ENCODE peak calls at places on chromosomes 7 and 10, in six cellular contexts. One of them, this sample, is unnamed.

GRCh38 chr7:134844200-134844599 is 64.8 kb downstream of the CALD1 start:
- DNase-seq in Peyer's patch: no peak
- DNase-seq in suprapubic skin: no peak
- DNase-seq in stomach: no peak
- DNase-seq in adrenal gland: no peak
- DNase-seq in testis: no peak
- DNase-seq in this sample: no peak

GRCh38 chr7:117041007-117041406 is 87.7 kb downstream of the ST7 start:
- DNase-seq in Peyer's patch: no peak
- DNase-seq in suprapubic skin: no peak
- DNase-seq in stomach: no peak
- DNase-seq in adrenal gland: no peak
- DNase-seq in testis: no peak
- DNase-seq in this sample: no peak

GRCh38 chr7:128713794-128714193 is 25.4 kb upstream of the CALU start:
- DNase-seq in Peyer's patch: no peak
- DNase-seq in suprapubic skin: no peak
- DNase-seq in stomach: no peak
- DNase-seq in adrenal gland: no peak
- DNase-seq in testis: no peak
- DNase-seq in this sample: no peak

GRCh38 chr7:97845622-97846203 is 26.5 kb downstream of the ASNS start:
- DNase-seq in Peyer's patch: no peak
- DNase-seq in suprapubic skin: no peak
- DNase-seq in stomach: no peak
- DNase-seq in adrenal gland: peak
- DNase-seq in testis: no peak
- DNase-seq in this sample: no peak

GRCh38 chr10:11403116-11403515 is 208.3 kb downstream of the USP6NL start:
- DNase-seq in Peyer's patch: peak
- DNase-seq in suprapubic skin: peak
- DNase-seq in stomach: no peak
- DNase-seq in adrenal gland: no peak
- DNase-seq in testis: no peak
- DNase-seq in this sample: no peak

GRCh38 chr7:147279516-147279915 is 1162.9 kb downstream of the CNTNAP2 start:
- DNase-seq in Peyer's patch: no peak
- DNase-seq in suprapubic skin: no peak
- DNase-seq in stomach: no peak
- DNase-seq in adrenal gland: no peak
- DNase-seq in testis: no peak
- DNase-seq in this sample: no peak

GRCh38 chr10:46248651-46249131 is 38.1 kb upstream of the ANTXRL start:
- DNase-seq in Peyer's patch: peak
- DNase-seq in suprapubic skin: peak
- DNase-seq in stomach: peak
- DNase-seq in adrenal gland: no peak
- DNase-seq in testis: peak
- DNase-seq in this sample: no peak

GRCh38 chr7:78792624-78793023 is 660.8 kb downstream of the MAGI2 start:
- DNase-seq in Peyer's patch: no peak
- DNase-seq in suprapubic skin: no peak
- DNase-seq in stomach: no peak
- DNase-seq in adrenal gland: no peak
- DNase-seq in testis: no peak
- DNase-seq in this sample: no peak

GRCh38 chr7:74454948-74455804 is 1.5 kb downstream of the GTF2IRD1 start:
- DNase-seq in Peyer's patch: no peak
- DNase-seq in suprapubic skin: no peak
- DNase-seq in stomach: peak
- DNase-seq in adrenal gland: peak
- DNase-seq in testis: peak
- DNase-seq in this sample: peak

GRCh38 chr7:131941291-131941690 is 384.9 kb upstream of the PODXL start:
- DNase-seq in Peyer's patch: no peak
- DNase-seq in suprapubic skin: no peak
- DNase-seq in stomach: no peak
- DNase-seq in adrenal gland: no peak
- DNase-seq in testis: no peak
- DNase-seq in this sample: no peak

GRCh38 chr10:27481486-27481885 is 22.6 kb upstream of the RAB18 start:
- DNase-seq in Peyer's patch: no peak
- DNase-seq in suprapubic skin: no peak
- DNase-seq in stomach: no peak
- DNase-seq in adrenal gland: no peak
- DNase-seq in testis: no peak
- DNase-seq in this sample: no peak

GRCh38 chr10:17237915-17238444 is 9.9 kb downstream of the VIM start:
- DNase-seq in Peyer's patch: no peak
- DNase-seq in suprapubic skin: no peak
- DNase-seq in stomach: no peak
- DNase-seq in adrenal gland: no peak
- DNase-seq in testis: no peak
- DNase-seq in this sample: no peak

GRCh38 chr10:16009736-16010259 is 149.5 kb upstream of the MINDY3 start:
- DNase-seq in Peyer's patch: no peak
- DNase-seq in suprapubic skin: no peak
- DNase-seq in stomach: no peak
- DNase-seq in adrenal gland: no peak
- DNase-seq in testis: no peak
- DNase-seq in this sample: no peak

GRCh38 chr7:151046603-151047573 is 1.4 kb upstream of the ASIC3 start:
- DNase-seq in Peyer's patch: no peak
- DNase-seq in suprapubic skin: no peak
- DNase-seq in stomach: no peak
- DNase-seq in adrenal gland: no peak
- DNase-seq in testis: no peak
- DNase-seq in this sample: no peak

GRCh38 chr10:69321865-69322264 is 43.6 kb downstream of the HK1 start:
- DNase-seq in Peyer's patch: no peak
- DNase-seq in suprapubic skin: no peak
- DNase-seq in stomach: no peak
- DNase-seq in adrenal gland: no peak
- DNase-seq in testis: no peak
- DNase-seq in this sample: no peak

GRCh38 chr10:59779656-59780521 is 26.6 kb upstream of the MRLN start:
- DNase-seq in Peyer's patch: no peak
- DNase-seq in suprapubic skin: no peak
- DNase-seq in stomach: no peak
- DNase-seq in adrenal gland: no peak
- DNase-seq in testis: no peak
- DNase-seq in this sample: peak

GRCh38 chr10:89645742-89646172 is 715 bp upstream of the PANK1 start:
- DNase-seq in Peyer's patch: no peak
- DNase-seq in suprapubic skin: no peak
- DNase-seq in stomach: no peak
- DNase-seq in adrenal gland: no peak
- DNase-seq in testis: peak
- DNase-seq in this sample: peak

GRCh38 chr7:122013070-122013469 is 131.0 kb downstream of the AASS start:
- DNase-seq in Peyer's patch: no peak
- DNase-seq in suprapubic skin: no peak
- DNase-seq in stomach: no peak
- DNase-seq in adrenal gland: no peak
- DNase-seq in testis: no peak
- DNase-seq in this sample: no peak

GRCh38 chr7:22137466-22137865 is 191.8 kb upstream of the CDCA7L start:
- DNase-seq in Peyer's patch: no peak
- DNase-seq in suprapubic skin: no peak
- DNase-seq in stomach: no peak
- DNase-seq in adrenal gland: no peak
- DNase-seq in testis: no peak
- DNase-seq in this sample: no peak

GRCh38 chr10:86964847-86965190 is 3.5 kb upstream of the ADIRF start:
- DNase-seq in Peyer's patch: peak
- DNase-seq in suprapubic skin: no peak
- DNase-seq in stomach: no peak
- DNase-seq in adrenal gland: no peak
- DNase-seq in testis: peak
- DNase-seq in this sample: peak

GRCh38 chr10:69715156-69715898 is 85.3 kb downstream of the FAM241B start:
- DNase-seq in Peyer's patch: no peak
- DNase-seq in suprapubic skin: peak
- DNase-seq in stomach: no peak
- DNase-seq in adrenal gland: no peak
- DNase-seq in testis: no peak
- DNase-seq in this sample: no peak

GRCh38 chr10:17025444-17026295 is 103.9 kb downstream of the CUBN start:
- DNase-seq in Peyer's patch: no peak
- DNase-seq in suprapubic skin: no peak
- DNase-seq in stomach: no peak
- DNase-seq in adrenal gland: no peak
- DNase-seq in testis: peak
- DNase-seq in this sample: no peak

GRCh38 chr10:115921795-115922194 is 351.2 kb downstream of the GFRA1 start:
- DNase-seq in Peyer's patch: no peak
- DNase-seq in suprapubic skin: no peak
- DNase-seq in stomach: no peak
- DNase-seq in adrenal gland: peak
- DNase-seq in testis: no peak
- DNase-seq in this sample: no peak

GRCh38 chr7:111527545-111527944 is 34.7 kb downstream of the IMMP2L start:
- DNase-seq in Peyer's patch: no peak
- DNase-seq in suprapubic skin: no peak
- DNase-seq in stomach: no peak
- DNase-seq in adrenal gland: no peak
- DNase-seq in testis: no peak
- DNase-seq in this sample: no peak

GRCh38 chr10:97278491-97278989 is 13.9 kb downstream of the ARHGAP19 start:
- DNase-seq in Peyer's patch: no peak
- DNase-seq in suprapubic skin: no peak
- DNase-seq in stomach: no peak
- DNase-seq in adrenal gland: no peak
- DNase-seq in testis: no peak
- DNase-seq in this sample: no peak

GRCh38 chr7:75639893-75640600 is 98.7 kb downstream of the HIP1 start:
- DNase-seq in Peyer's patch: no peak
- DNase-seq in suprapubic skin: no peak
- DNase-seq in stomach: no peak
- DNase-seq in adrenal gland: no peak
- DNase-seq in testis: no peak
- DNase-seq in this sample: no peak

GRCh38 chr10:10794056-10794455 is 223.6 kb upstream of the CELF2 start:
- DNase-seq in Peyer's patch: no peak
- DNase-seq in suprapubic skin: no peak
- DNase-seq in stomach: no peak
- DNase-seq in adrenal gland: no peak
- DNase-seq in testis: no peak
- DNase-seq in this sample: no peak

GRCh38 chr10:89414879-89415821 is 782 bp downstream of the IFIT5 start:
- DNase-seq in Peyer's patch: peak
- DNase-seq in suprapubic skin: peak
- DNase-seq in stomach: peak
- DNase-seq in adrenal gland: peak
- DNase-seq in testis: peak
- DNase-seq in this sample: peak

DNA sequence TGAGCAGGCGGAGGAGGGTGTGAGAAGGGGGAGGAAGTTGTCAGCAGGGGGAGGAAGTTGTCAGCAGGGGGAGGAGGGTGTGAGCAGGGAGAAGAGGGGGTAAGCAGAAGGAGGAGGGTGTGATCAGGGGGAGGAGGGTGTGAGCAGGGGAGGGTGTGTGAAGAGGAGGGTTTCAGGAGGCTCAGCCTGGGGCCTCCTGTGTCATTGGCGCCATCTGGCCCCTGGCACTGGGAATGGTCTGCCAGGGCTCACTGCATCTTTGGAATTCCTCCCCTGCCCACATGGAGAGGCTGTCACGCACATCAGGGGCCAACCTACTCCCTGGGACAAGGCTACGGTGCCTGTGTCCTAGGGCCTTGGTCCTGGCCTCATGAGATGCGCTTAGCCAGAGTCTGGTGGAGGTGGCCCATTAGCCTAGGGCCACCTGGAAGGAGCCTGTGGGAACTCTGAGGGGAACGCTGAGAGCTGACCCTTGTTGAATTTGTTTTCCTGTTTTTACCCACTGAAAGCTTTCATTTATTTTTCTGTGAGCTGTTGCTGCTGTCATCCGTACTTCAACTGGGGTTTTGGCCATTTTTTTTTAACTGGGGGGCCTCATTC is 18.0 kb downstream of the CAMK2B start:
- DNase-seq in Peyer's patch: no peak
- DNase-seq in suprapubic skin: peak
- DNase-seq in stomach: peak
- DNase-seq in adrenal gland: peak
- DNase-seq in testis: peak
- DNase-seq in this sample: no peak
- H3K27ac ChIP-seq in Peyer's patch: no peak
- H3K27ac ChIP-seq in suprapubic skin: no peak
- H3K27ac ChIP-seq in stomach: no peak
- H3K27ac ChIP-seq in adrenal gland: no peak
- H3K27ac ChIP-seq in testis: no peak
- H3K27ac ChIP-seq in this sample: peak

GRCh38 chr7:152588350-152588749 is 87.6 kb downstream of the XRCC2 start:
- DNase-seq in Peyer's patch: no peak
- DNase-seq in suprapubic skin: no peak
- DNase-seq in stomach: no peak
- DNase-seq in adrenal gland: no peak
- DNase-seq in testis: no peak
- DNase-seq in this sample: no peak
- TF ChIP-seq CTCF in Peyer's patch: no peak
- TF ChIP-seq CTCF in suprapubic skin: no peak
- TF ChIP-seq CTCF in stomach: no peak
- TF ChIP-seq CTCF in adrenal gland: no peak
- TF ChIP-seq CTCF in testis: no peak
- TF ChIP-seq CTCF in this sample: no peak

GRCh38 chr10:133520193-133520738 is 6.9 kb upstream of the CYP2E1 start:
- DNase-seq in Peyer's patch: peak
- DNase-seq in suprapubic skin: peak
- DNase-seq in stomach: peak
- DNase-seq in adrenal gland: peak
- DNase-seq in testis: peak
- DNase-seq in this sample: peak
- TF ChIP-seq POLR2A in Peyer's patch: no peak
- TF ChIP-seq POLR2A in suprapubic skin: no peak
- TF ChIP-seq POLR2A in stomach: no peak
- TF ChIP-seq POLR2A in adrenal gland: no peak
- TF ChIP-seq POLR2A in testis: no peak
- TF ChIP-seq POLR2A in this sample: no peak

GRCh38 chr10:125258676-125259075 is 98.3 kb upstream of the CTBP2 start:
- DNase-seq in Peyer's patch: no peak
- DNase-seq in suprapubic skin: no peak
- DNase-seq in stomach: no peak
- DNase-seq in adrenal gland: no peak
- DNase-seq in testis: no peak
- DNase-seq in this sample: no peak
- H3K27ac ChIP-seq in Peyer's patch: no peak
- H3K27ac ChIP-seq in suprapubic skin: no peak
- H3K27ac ChIP-seq in stomach: no peak
- H3K27ac ChIP-seq in adrenal gland: no peak
- H3K27ac ChIP-seq in testis: no peak
- H3K27ac ChIP-seq in this sample: no peak

This sample was measured in heart left ventricle.